ENCODE peak calls at places on chromosomes 4 and X, in six cellular contexts. L, C, F, V, R and W are unnamed samples.

GRCh38 chr4:76153356-76153755 is 5.2 kb upstream of the NUP54 start:
- DNase-seq in C (no peak), L (no peak), F (no peak), R (no peak), V (no peak), W (no peak)

GRCh38 chr4:7206856-7207567 is 14.7 kb downstream of the SORCS2 start:
- DNase-seq in C (peak; percentile 55), R (peak; percentile 64), F (no peak), L (peak; percentile 92), V (peak; percentile 95), W (peak; percentile 86)

GRCh38 chr4:164935363-164935762 is 42.1 kb downstream of the TRIM61 start:
- DNase-seq in L (no peak), C (no peak), R (no peak), V (no peak), F (peak; percentile 36), W (no peak)

GRCh38 chr4:182429896-182430295 is 186.7 kb downstream of the TENM3 start:
- DNase-seq in F (no peak), L (no peak), V (no peak), C (no peak), R (no peak), W (no peak)

GRCh38 chr4:180058731-180059215 is 2184.4 kb upstream of the TENM3 start:
- DNase-seq in R (no peak), F (no peak), V (no peak), L (peak; percentile 51), C (peak; percentile 10), W (peak; percentile 75)

GRCh38 chr4:91497892-91498291 is 805.9 kb upstream of the GRID2 start:
- DNase-seq in V (no peak), L (no peak), C (no peak), R (no peak), F (no peak), W (no peak)

GRCh38 chr4:118351851-118352827 is 664 bp downstream of the PRSS12 start:
- DNase-seq in R (peak; percentile 51), L (no peak), V (peak; percentile 65), C (peak; percentile 5), F (no peak), W (peak; percentile 74)

GRCh38 chrX:20530319-20530979 is 263.7 kb upstream of the RPS6KA3 start:
- DNase-seq in L (peak; percentile 64), V (peak; percentile 74), R (peak; percentile 53), C (peak; percentile 41), F (peak; percentile 41), W (peak; percentile 54)

GRCh38 chr4:16591867-16592266 is 306.6 kb downstream of the LDB2 start:
- DNase-seq in C (no peak), F (no peak), V (no peak), L (peak; percentile 84), R (no peak), W (peak; percentile 63)

GRCh38 chr4:36187723-36188333 is 56.5 kb downstream of the ARAP2 start:
- DNase-seq in L (peak; percentile 16), R (no peak), C (peak; percentile 1), V (no peak), F (peak; percentile 4), W (no peak)

GRCh38 chrX:19091596-19091995 is 30.7 kb downstream of the ADGRG2 start:
- DNase-seq in L (no peak), V (no peak), R (no peak), F (no peak), C (no peak), W (no peak)

GRCh38 chrX:21873063-21873785 is 17.4 kb downstream of the YY2 start:
- DNase-seq in R (no peak), C (no peak), L (peak; percentile 25), V (no peak), F (no peak), W (no peak)

GRCh38 chr4:176499518-176499917 is 179.8 kb downstream of the SPCS3 start:
- DNase-seq in R (no peak), V (no peak), C (no peak), L (peak; percentile 19), F (no peak), W (no peak)

GRCh38 chrX:71533850-71534515 is 1.1 kb downstream of the OGT start:
- DNase-seq in F (peak; percentile 70), L (peak; percentile 63), V (no peak), C (peak; percentile 16), R (peak; percentile 34), W (peak; percentile 32)

GRCh38 chr4:128782076-128782715 is 27.3 kb upstream of the JADE1 start:
- DNase-seq in F (peak; percentile 43), R (peak; percentile 46), C (no peak), L (no peak), V (no peak), W (peak; percentile 27)

GRCh38 chrX:132776486-132777210 is 181.8 kb downstream of the HS6ST2 start:
- DNase-seq in C (no peak), L (no peak), F (no peak), R (no peak), V (no peak), W (no peak)

GRCh38 chr4:119080721-119081541 is 54.7 kb upstream of the MYOZ2 start:
- DNase-seq in C (peak; percentile 18), L (no peak), F (no peak), R (no peak), V (no peak), W (no peak)

GRCh38 chr4:67694662-67695061 is 6.3 kb downstream of the UBA6 start:
- DNase-seq in L (no peak), C (no peak), F (no peak), V (no peak), R (no peak), W (no peak)

GRCh38 chr4:106481801-106482200 is 113.2 kb upstream of the GIMD1 start:
- DNase-seq in C (no peak), F (no peak), L (no peak), V (no peak), R (no peak), W (no peak)

DNA sequence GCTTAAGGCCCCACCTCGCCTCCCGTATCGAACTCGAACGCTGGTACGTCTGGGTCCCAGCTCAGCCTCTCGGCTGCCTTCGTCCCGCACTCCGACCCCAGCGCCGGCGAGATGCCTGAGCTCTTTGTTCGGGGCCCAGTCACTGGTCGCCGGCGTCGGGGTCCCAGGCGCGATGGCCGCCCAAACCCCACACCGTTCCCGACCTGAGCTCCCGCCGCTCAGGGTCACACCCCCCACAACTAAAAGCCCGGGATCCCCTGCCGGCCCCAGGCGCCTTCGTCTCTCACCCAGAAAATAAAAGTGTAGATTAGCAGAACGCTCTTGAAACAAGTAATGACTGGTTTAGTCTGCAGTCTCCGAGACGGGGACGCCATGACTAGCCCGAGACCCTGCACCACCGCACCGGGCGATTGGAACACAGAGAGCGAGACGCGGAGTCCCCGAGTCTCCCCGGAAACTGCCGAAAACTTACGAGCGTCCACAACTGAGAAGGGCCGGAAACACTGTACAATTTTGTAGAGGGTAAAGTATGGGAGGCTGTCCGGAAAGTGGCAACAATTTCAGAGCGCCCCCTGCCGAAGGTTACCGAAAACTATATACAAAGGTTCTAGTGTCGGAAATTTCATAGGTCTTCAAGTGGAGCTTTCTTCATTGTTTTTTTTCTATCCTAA is at the start of gene TSPAN6:
- DNase-seq in V (peak; percentile 84), C (peak; percentile 87), F (no peak), L (peak; percentile 92), R (peak; percentile 77), W (peak; percentile 82)
- TF ChIP-seq CTCF in V (no peak), C (peak; percentile 69), F (peak; percentile 52), L (peak; percentile 56), R (peak; percentile 31), W (peak; percentile 57)

GRCh38 chr4:5884804-5885203 is 8.1 kb downstream of the CRMP1 start:
- DNase-seq in F (no peak), L (no peak), C (no peak), V (no peak), R (no peak), W (no peak)
- H3K4me1 ChIP-seq in F (no peaks in the 10 kb centered on the region), L (no peaks in the 10 kb centered on the region), C (peaks cover 6% of the 10 kb centered on the region), V (peaks cover 19% of the 10 kb centered on the region), R (peaks cover 17% of the 10 kb centered on the region), W (peaks cover 3% of the 10 kb centered on the region)

DNA sequence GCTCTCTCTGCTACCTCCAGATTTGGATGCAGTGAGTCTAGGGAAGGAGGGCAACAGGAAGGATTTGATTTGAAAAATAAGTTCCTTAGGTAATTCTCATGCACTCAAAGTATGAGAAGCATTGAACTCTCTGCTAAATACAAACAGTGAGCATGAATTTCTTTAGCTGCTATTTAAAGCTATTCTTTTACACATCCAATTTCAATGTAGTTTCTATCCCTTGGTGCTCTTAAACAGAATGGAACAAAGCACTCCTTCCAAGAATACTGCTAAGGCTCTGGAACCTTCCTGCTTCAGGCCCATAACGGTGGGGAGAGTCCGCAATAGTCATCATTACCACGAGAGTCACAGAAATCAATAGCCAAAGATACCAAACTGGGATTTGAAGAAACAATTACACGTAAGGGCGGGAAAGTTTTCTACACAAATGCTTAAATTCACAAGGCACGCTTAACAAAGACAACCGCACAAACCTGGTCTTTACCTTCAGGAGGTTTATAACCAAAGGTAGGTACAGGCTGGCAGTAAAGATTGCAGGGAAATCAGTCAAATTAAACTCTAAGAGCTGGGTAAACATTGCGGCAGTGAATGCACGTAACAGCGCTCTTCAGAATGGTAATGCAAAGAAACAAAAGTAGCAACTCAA is 123.2 kb upstream of the NAP1L5 start:
- DNase-seq in C (no peak), L (no peak), R (no peak), V (no peak), F (no peak), W (no peak)
- H3K4me3 ChIP-seq in C (no peak overlapping the region), L (peak overlapping the region; percentile 49), R (peak overlapping the region; percentile 53), V (peak overlapping the region; percentile 60), F (no peak overlapping the region), W (no peak overlapping the region)

GRCh38 chr4:25795566-25796454 is 67.0 kb downstream of the SEL1L3 start:
- DNase-seq in V (no peak), C (no peak), L (peak; percentile 70), R (no peak), F (no peak), W (no peak)
- TF ChIP-seq CTCF in V (no peak), C (no peak), L (no peak), R (no peak), F (no peak), W (no peak)

GRCh38 chr4:41141910-41142309 is 72.4 kb downstream of the APBB2 start:
- DNase-seq in L (peak; percentile 71), V (no peak), F (no peak), C (no peak), R (no peak), W (no peak)
- H3K4me1 ChIP-seq in L (no peaks in the 10 kb centered on the region), V (peaks cover 60% of the 10 kb centered on the region), F (peaks cover 6% of the 10 kb centered on the region), C (peaks cover 37% of the 10 kb centered on the region), R (peaks cover 50% of the 10 kb centered on the region), W (no peaks in the 10 kb centered on the region)

DNA sequence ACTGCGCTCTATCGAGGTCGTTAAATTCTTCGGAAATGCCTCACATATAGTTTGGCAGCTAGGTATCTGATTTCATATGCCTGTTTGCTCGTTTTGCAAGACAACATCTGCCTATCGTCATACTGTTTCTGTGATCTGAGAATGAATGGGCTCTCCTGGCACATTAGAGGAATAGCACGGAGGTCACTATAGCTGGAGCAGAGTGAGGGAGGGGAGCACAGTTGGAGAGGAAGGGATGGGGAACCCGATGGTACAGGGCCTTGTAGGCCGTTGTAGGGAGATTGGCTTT is 552 bp downstream of the IKBKG start:
- DNase-seq in R (no peak), L (peak; percentile 30), F (no peak), V (no peak), C (no peak), W (no peak)
- H3K4me3 ChIP-seq in R (peak overlapping the region; percentile 64), L (peak overlapping the region; percentile 66), F (peak overlapping the region; percentile 89), V (peak overlapping the region; percentile 64), C (peak overlapping the region; percentile 95), W (peak overlapping the region; percentile 93)

GRCh38 chr4:143207555-143207954 is 22.8 kb downstream of the USP38 start:
- DNase-seq in C (no peak), V (no peak), L (peak; percentile 45), F (peak; percentile 29), R (no peak), W (no peak)
- TF ChIP-seq CTCF in C (peak; percentile 22), V (peak; percentile 58), L (peak; percentile 39), F (peak; percentile 61), R (peak; percentile 28), W (peak; percentile 33)